ENCODE peak calls at places on chromosomes 3 and 15, in four cellular contexts. I is A549, U is K562, X is GM12878. Q is an unnamed sample.

GRCh38 chr3:191637611-191638010 is 176.6 kb downstream of the PYDC2 start:
- DNase-seq in U (no peak), X (no peak), I (no peak), Q (no peak)

GRCh38 chr3:46667061-46667621 is 26.3 kb downstream of the ALS2CL start:
- DNase-seq in I (no peak), X (no peak), U (no peak), Q (no peak)

GRCh38 chr3:183537295-183537730 is 18.2 kb downstream of the KLHL6 start:
- DNase-seq in U (no peak), X (no peak), I (no peak), Q (peak; percentile 98)

GRCh38 chr3:152587861-152588260 is 247.1 kb upstream of the P2RY1 start:
- DNase-seq in X (no peak), I (no peak), U (no peak), Q (no peak)

GRCh38 chr3:122975163-122975923 is 52.2 kb downstream of the SEMA5B start:
- DNase-seq in I (no peak), X (no peak), U (no peak), Q (peak; percentile 90)

GRCh38 chr15:78193731-78194567 is 40.4 kb downstream of the ACSBG1 start:
- DNase-seq in I (no peak), X (no peak), U (no peak), Q (no peak)

GRCh38 chr3:158522737-158523136 is 48.3 kb upstream of the MLF1 start:
- DNase-seq in U (no peak), I (no peak), X (no peak), Q (no peak)

GRCh38 chr15:91471410-91471993 is 371.4 kb downstream of the SV2B start:
- DNase-seq in U (peak; percentile 36), X (no peak), I (no peak), Q (no peak)

GRCh38 chr3:119443179-119443578 is 20.2 kb downstream of the TMEM39A start:
- DNase-seq in U (no peak), I (no peak), X (no peak), Q (no peak)

GRCh38 chr15:25690673-25691543 is 172.2 kb downstream of the ATP10A start:
- DNase-seq in X (no peak), I (no peak), U (no peak), Q (no peak)

GRCh38 chr15:51803961-51804360 is 25.5 kb upstream of the TMOD3 start:
- DNase-seq in U (no peak), X (no peak), I (no peak), Q (no peak)

GRCh38 chr15:84873997-84874396 is 10.5 kb upstream of the SLC28A1 start:
- DNase-seq in U (no peak), I (no peak), X (no peak), Q (no peak)

GRCh38 chr3:97815149-97815917 is 6.5 kb upstream of the CRYBG3 start:
- DNase-seq in X (no peak), U (no peak), I (no peak), Q (no peak)

GRCh38 chr3:33171580-33171979 is 47.0 kb downstream of the SUSD5 start:
- DNase-seq in I (no peak), X (no peak), U (no peak), Q (no peak)

GRCh38 chr15:81253846-81254245 is 57.2 kb downstream of the IL16 start:
- DNase-seq in I (no peak), U (no peak), X (no peak), Q (no peak)

GRCh38 chr3:101725192-101725889 is 927 bp downstream of the CEP97 start:
- DNase-seq in I (peak; percentile 8), X (no peak), U (peak; percentile 12), Q (peak; percentile 48)

GRCh38 chr3:60890226-60890625 is 361.0 kb downstream of the FHIT start:
- DNase-seq in X (no peak), I (no peak), U (no peak), Q (no peak)

GRCh38 chr15:77035584-77035983 is 35.3 kb downstream of the TSPAN3 start:
- DNase-seq in I (no peak), U (no peak), X (no peak), Q (peak; percentile 10)

GRCh38 chr15:40382580-40383456 is at the start of gene KNSTRN:
- DNase-seq in U (peak; percentile 90), I (peak; percentile 80), X (peak; percentile 63), Q (peak; percentile 93)
- TF ChIP-seq POLR2A in U (peak; percentile 88), I (peak; percentile 27), X (peak; percentile 82), Q (peak; percentile 68)

DNA sequence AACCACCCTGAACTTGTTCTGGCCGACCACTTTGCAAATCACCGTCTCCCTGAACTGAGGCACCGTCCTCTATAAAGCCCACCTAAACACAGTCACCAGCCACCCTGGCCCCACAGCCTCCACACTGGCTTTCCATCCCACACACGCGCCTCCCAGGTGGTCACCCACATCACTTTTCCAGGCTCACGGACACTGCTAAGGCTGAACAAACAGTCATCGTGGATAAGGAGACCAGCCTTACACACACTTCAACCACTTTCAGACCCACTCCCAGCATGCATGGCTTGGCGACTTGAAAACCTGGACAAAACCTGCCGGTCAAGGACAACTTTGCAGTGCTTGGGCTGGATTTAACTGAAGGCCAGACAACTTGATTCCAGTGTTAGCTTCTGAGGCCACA is 8.4 kb downstream of the CHSY1 start:
- DNase-seq in X (no peak), I (no peak), U (no peak), Q (no peak)
- TF ChIP-seq MYC in X (no peak), I (no peak), U (no peak), Q (no peak)

DNA sequence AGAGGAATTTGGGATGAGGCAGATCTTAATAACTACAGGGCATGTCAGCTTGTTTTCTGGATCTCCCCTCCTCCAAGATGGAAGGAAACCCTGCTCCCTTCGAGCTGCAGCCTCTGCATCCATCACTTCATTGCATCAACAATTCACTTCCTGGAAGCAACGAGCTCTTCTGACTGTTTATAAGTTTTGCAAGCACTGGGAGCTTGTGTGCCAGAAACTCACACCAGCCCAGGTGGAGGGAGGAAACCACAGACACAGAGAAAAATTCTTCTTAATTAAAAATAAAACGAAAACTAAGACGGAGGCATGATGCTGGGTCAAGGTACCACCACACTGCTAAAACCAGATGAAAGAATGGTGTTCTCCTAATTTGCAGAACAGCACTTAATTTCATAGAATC is 10.6 kb downstream of the LRIG1 start:
- DNase-seq in I (no peak), X (no peak), U (no peak), Q (no peak)
- H3K4me3 ChIP-seq in I (no peak overlapping the region), X (no peak overlapping the region), U (no peak overlapping the region), Q (no peak overlapping the region)

GRCh38 chr3:194255252-194256039 is 95.7 kb downstream of the CPN2 start:
- DNase-seq in X (peak; percentile 11), I (no peak), U (peak; percentile 92), Q (peak; percentile 100)
- TF ChIP-seq POLR2A in X (no peak), I (no peak), U (peak; percentile 88), Q (peak; percentile 33)

DNA sequence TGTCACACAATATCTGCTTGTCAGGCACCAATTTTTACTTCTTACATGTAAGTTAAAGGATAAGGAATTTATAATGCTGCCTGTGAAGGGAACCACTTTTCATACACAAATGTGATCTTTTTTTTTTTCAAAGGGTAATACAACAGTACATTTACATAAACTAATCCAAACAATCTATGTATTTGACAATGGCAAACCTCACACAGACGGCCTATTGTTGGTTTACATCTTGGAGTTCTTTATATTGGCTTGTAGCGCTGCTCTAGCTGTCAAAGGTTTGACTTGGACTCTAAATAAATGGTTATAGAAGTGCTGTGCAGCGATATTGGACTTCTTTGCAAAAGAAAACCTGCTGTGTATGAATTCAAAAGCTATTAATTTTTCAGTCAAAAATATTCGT is 598.0 kb downstream of the FOXP1 start:
- DNase-seq in U (no peak), I (no peak), X (no peak), Q (no peak)
- TF ChIP-seq MYC in U (no peak), I (no peak), X (no peak), Q (no peak)

GRCh38 chr3:17643691-17644090 is 98.7 kb downstream of the TBC1D5 start:
- DNase-seq in I (no peak), U (no peak), X (no peak), Q (no peak)
- H3K4me3 ChIP-seq in I (no peak overlapping the region), U (no peak overlapping the region), X (no peak overlapping the region), Q (no peak overlapping the region)

GRCh38 chr3:49723631-49724551 is at the start of gene GMPPB:
- DNase-seq in I (peak; percentile 92), X (peak; percentile 78), U (peak; percentile 95), Q (peak; percentile 98)
- TF ChIP-seq POLR2A in I (peak; percentile 39), X (peak; percentile 92), U (peak; percentile 73), Q (peak; percentile 51)

GRCh38 chr3:196207159-196207832 is 3.9 kb downstream of the ZDHHC19 start:
- DNase-seq in U (peak; percentile 96), I (no peak), X (no peak), Q (no peak)
- TF ChIP-seq MYC in U (no peak), I (no peak), X (no peak), Q (no peak)

GRCh38 chr15:67548862-67549651 is 6.6 kb downstream of the MAP2K5 start:
- DNase-seq in I (no peak), X (no peak), U (no peak), Q (peak; percentile 78)

GRCh38 chr15:67548532-67548852 is 6.0 kb downstream of the MAP2K5 start:
- DNase-seq in I (no peak), X (no peak), U (no peak), Q (no peak)

GRCh38 chr15:67551207-67551743 is 8.8 kb downstream of the MAP2K5 start:
- DNase-seq in X (no peak), U (no peak), I (no peak), Q (no peak)

GRCh38 chr15:67549736-67550135 is 7.2 kb downstream of the MAP2K5 start:
- DNase-seq in I (no peak), X (no peak), U (no peak), Q (no peak)

GRCh38 chr15:67550522-67550921 is 8.0 kb downstream of the MAP2K5 start:
- DNase-seq in I (no peak), X (no peak), U (peak; percentile 72), Q (peak; percentile 29)
- H3K4me3 ChIP-seq in I (no peak overlapping the region), X (no peak overlapping the region), U (no peak overlapping the region), Q (no peak overlapping the region)

GRCh38 chr3:57078366-57079220 is 18.1 kb downstream of the SPATA12 start:
- DNase-seq in I (peak; percentile 51), X (no peak), U (peak; percentile 56), Q (peak; percentile 94)
- TF ChIP-seq POLR2A in I (peak; percentile 14), X (no peak), U (no peak), Q (no peak)

Q was measured in NB4.